ENCODE peak calls at places on chromosomes 6 and 20, in four cellular contexts. L is K562, P is HepG2, I is GM12878. V is an unnamed sample.

GRCh38 chr20:41046716-41047115 is 18.1 kb downstream of the TOP1 start:
- DNase-seq in I (no peak), P (no peak), L (peak; percentile 44), V (no peak)

GRCh38 chr6:168132531-168133184 is 53.6 kb upstream of the FRMD1 start:
- DNase-seq in P (peak; percentile 53), L (peak; percentile 39), I (no peak), V (peak; percentile 75)

GRCh38 chr20:62427172-62428007 is at the start of gene RBBP8NL:
- DNase-seq in I (no peak), L (no peak), P (no peak), V (peak; percentile 86)

GRCh38 chr20:23119456-23120216 is 33.5 kb upstream of the CD93 start:
- DNase-seq in I (no peak), L (no peak), P (no peak), V (no peak)

GRCh38 chr6:105676837-105677236 is 274.0 kb upstream of the PREP start:
- DNase-seq in L (no peak), I (no peak), P (no peak), V (no peak)

GRCh38 chr6:6984585-6985366 is 123.0 kb upstream of the RREB1 start:
- DNase-seq in L (no peak), P (peak; percentile 38), I (no peak), V (no peak)

GRCh38 chr20:41170386-41171105 is 33.2 kb downstream of the PLCG1 start:
- DNase-seq in P (no peak), I (no peak), L (no peak), V (peak; percentile 1)

GRCh38 chr20:45345104-45345936 is 2.9 kb downstream of the SDC4 start:
- DNase-seq in L (no peak), I (no peak), P (no peak), V (no peak)

GRCh38 chr6:11318835-11319813 is 86.7 kb upstream of the NEDD9 start:
- DNase-seq in L (no peak), P (no peak), I (no peak), V (no peak)

GRCh38 chr20:25336561-25337422 is 53.8 kb downstream of the ABHD12 start:
- DNase-seq in I (no peak), L (peak; percentile 41), P (peak; percentile 82), V (peak; percentile 53)

GRCh38 chr6:157767757-157768156 is 55.3 kb upstream of the SNX9 start:
- DNase-seq in I (no peak), L (no peak), P (no peak), V (no peak)

GRCh38 chr6:43967692-43968091 is 159.6 kb downstream of the MRPL14 start:
- DNase-seq in L (no peak), I (no peak), P (no peak), V (no peak)

GRCh38 chr6:37473364-37474095 is 26.2 kb downstream of the CCDC167 start:
- DNase-seq in I (no peak), P (no peak), L (no peak), V (no peak)

GRCh38 chr20:64011366-64011779 is 24.6 kb upstream of the C20orf204 start:
- DNase-seq in I (no peak), L (no peak), P (no peak), V (no peak)

GRCh38 chr6:111113731-111114438 is 26.6 kb downstream of the SLC16A10 start:
- DNase-seq in L (peak; percentile 20), I (no peak), P (no peak), V (no peak)

GRCh38 chr6:109478848-109479624 is 4.0 kb downstream of the ZBTB24 start:
- DNase-seq in P (peak; percentile 50), I (no peak), L (no peak), V (no peak)

GRCh38 chr6:73348550-73349204 is 5.4 kb downstream of the DPPA5 start:
- DNase-seq in P (no peak), I (no peak), L (no peak), V (peak; percentile 46)

GRCh38 chr6:141421378-141421777 is 711.3 kb upstream of the GJE1 start:
- DNase-seq in L (no peak), I (no peak), P (no peak), V (no peak)

GRCh38 chr6:167993169-167993568 is 4.3 kb upstream of the KIF25 start:
- DNase-seq in P (no peak), I (no peak), L (no peak), V (no peak)

GRCh38 chr6:141169419-141169818 is 963.3 kb upstream of the GJE1 start:
- DNase-seq in I (no peak), P (no peak), L (no peak), V (no peak)

GRCh38 chr6:41546866-41547798 is 951 bp downstream of the FOXP4 start:
- DNase-seq in P (no peak), I (no peak), L (peak; percentile 60), V (no peak)

DNA sequence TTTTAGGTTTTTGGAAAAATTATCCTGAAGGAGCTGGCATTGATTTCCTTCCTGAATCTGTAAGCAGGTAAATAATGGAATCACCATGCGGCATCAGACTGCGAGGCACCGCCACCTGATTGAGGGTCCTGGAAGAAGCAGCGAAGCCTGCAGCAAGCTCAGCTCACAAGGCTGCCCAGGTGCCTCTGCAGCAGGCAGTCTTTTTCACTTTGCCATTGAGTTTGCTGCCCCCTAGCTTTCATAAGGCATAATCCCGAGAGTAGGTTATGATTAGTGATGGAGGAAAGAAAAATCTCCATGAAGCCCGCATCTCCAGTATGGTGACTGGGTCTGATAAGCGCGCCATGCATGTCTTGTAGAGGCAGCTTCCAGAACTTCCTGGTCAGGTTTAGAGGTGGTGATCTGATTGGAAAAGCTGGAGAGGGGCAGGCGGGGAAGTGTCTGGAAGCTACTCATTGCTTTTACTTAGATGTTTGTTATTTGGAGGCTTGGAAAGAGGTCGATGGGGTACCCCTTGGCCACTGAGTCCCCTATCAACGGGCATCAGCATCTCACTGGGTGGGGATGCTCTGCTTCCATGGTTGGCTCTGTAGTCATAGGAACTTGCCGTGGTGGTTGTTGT is 26.7 kb downstream of the IYD start:
- DNase-seq in L (peak; percentile 73), I (no peak), P (peak; percentile 60), V (peak; percentile 63)
- TF ChIP-seq TCF7 in L (no peak), I (no peak), P (no peak), V (no peak)

GRCh38 chr6:128491041-128491642 is 29.3 kb downstream of the PTPRK start:
- DNase-seq in I (no peak), P (peak; percentile 66), L (no peak), V (no peak)
- TF ChIP-seq TCF7 in I (no peak), P (no peak), L (no peak), V (no peak)

GRCh38 chr6:38567436-38567835 is 72.3 kb downstream of the BTBD9 start:
- DNase-seq in I (no peak), P (no peak), L (peak; percentile 17), V (no peak)
- TF ChIP-seq TCF7 in I (no peak), P (no peak), L (no peak), V (no peak)

DNA sequence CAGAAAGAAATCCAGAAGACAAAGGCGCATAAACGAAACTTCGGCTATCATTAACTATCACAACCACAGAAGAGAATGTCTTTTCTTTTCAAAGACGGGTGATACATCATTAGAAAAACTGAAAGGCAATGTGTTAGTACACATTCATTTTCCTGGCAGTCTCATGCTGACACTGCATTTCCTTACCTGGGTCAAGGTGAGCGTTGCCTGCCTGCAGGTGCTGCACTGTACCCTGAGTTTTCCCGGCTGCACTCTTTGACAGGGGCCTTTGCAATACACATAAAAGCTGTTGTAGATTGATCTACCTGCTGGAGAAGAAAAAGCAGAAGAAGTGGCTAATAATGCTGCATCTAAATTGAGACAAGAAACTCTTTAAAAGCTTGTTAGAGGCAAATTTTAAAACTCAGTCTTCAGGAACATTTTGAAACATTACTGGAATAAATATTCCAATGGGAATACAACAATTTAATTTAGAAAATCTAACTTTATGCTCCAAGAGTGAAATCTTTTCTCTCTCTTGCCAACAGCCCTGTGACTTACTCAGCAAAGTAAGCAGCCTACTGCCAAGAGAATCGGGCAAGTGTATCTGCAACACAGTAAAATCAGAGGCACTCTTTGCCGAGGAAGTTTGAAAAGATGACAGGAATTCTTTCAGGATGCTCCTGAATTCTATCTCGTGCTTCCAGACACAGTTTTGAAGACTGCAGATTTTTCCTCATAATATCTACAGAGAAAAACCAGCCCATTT is 526.4 kb downstream of the PRKN start:
- DNase-seq in L (no peak), P (no peak), I (no peak), V (no peak)
- TF ChIP-seq TCF7 in L (no peak), P (no peak), I (no peak), V (no peak)

GRCh38 chr6:32432050-32432450 is 7.6 kb upstream of the HLA-DRA start:
- DNase-seq in I (no peak), L (peak; percentile 29), P (peak; percentile 27), V (no peak)
- TF ChIP-seq TCF7 in I (no peak), L (no peak), P (no peak), V (no peak)

GRCh38 chr6:26571592-26572296 is 25.0 kb upstream of the ABT1 start:
- DNase-seq in I (peak; percentile 67), P (peak; percentile 95), L (peak; percentile 97), V (peak; percentile 70)
- TF ChIP-seq TCF7 in I (peak; percentile 35), P (no peak), L (no peak), V (no peak)